ENCODE peak calls at places on chromosomes 7 and 10, in nine cellular contexts. P is glutamatergic neuron, N is DND-41, J is fibroblast of mammary gland, T is testis, I is neural progenitor cell, M is GM12865, U is progenitor cell of endocrine pancreas, Z is A549. Q is an unnamed sample.

GRCh38 chr10:70296406-70296899 is 12.6 kb upstream of the NPFFR1 start:
- DNase-seq in P (no peak), T (peak), J (peak), M (no peak), N (no peak), I (no peak), U (no peak), Z (peak), Q (no peak)

GRCh38 chr7:148905093-148905666 is 21.1 kb upstream of the EZH2 start:
- DNase-seq in I (no peak), T (no peak), N (no peak), M (no peak), P (peak), U (no peak), J (no peak), Z (no peak), Q (no peak)

GRCh38 chr7:55050286-55050685 is 31.5 kb downstream of the EGFR start:
- DNase-seq in I (no peak), T (no peak), M (peak), J (peak), U (no peak), P (no peak), N (no peak), Z (no peak), Q (no peak)

GRCh38 chr7:115293628-115294236 is 371.8 kb downstream of the MDFIC start:
- DNase-seq in Z (no peak), N (no peak), T (no peak), P (no peak), J (peak), M (no peak), I (no peak), U (no peak), Q (no peak)

GRCh38 chr10:110387983-110388681 is 83.4 kb upstream of the SMNDC1 start:
- DNase-seq in I (no peak), P (no peak), Z (no peak), U (no peak), M (peak), J (peak), T (no peak), N (no peak), Q (peak)

GRCh38 chr7:41459623-41460256 is 243.2 kb downstream of the INHBA start:
- DNase-seq in U (no peak), I (no peak), T (no peak), J (no peak), N (no peak), P (no peak), Z (no peak), M (no peak), Q (no peak)

GRCh38 chr7:151082151-151083070 is 882 bp downstream of the TMUB1 start:
- DNase-seq in I (no peak), Z (no peak), N (no peak), T (no peak), M (no peak), P (no peak), U (no peak), J (no peak), Q (no peak)

GRCh38 chr7:158614695-158615094 is 27.1 kb upstream of the PTPRN2 start:
- DNase-seq in P (no peak), J (peak), N (no peak), I (no peak), U (no peak), M (no peak), Z (no peak), T (no peak), Q (no peak)

GRCh38 chr10:17644485-17644964 is 574 bp downstream of the STAM start:
- DNase-seq in N (peak), I (no peak), T (peak), Z (no peak), U (no peak), M (peak), P (peak), J (peak), Q (peak)

GRCh38 chr10:767211-767610 is 77.7 kb upstream of the DIP2C start:
- DNase-seq in N (no peak), U (no peak), I (no peak), T (no peak), Z (no peak), J (no peak), P (no peak), M (no peak), Q (no peak)

GRCh38 chr10:31102421-31102820 is 70.8 kb upstream of the ZNF438 start:
- DNase-seq in M (peak), J (no peak), P (no peak), U (no peak), N (no peak), T (no peak), I (no peak), Z (no peak), Q (no peak)

GRCh38 chr10:17923728-17924127 is 28.0 kb upstream of the SLC39A12 start:
- DNase-seq in N (no peak), J (peak), I (no peak), Z (no peak), M (no peak), T (no peak), U (no peak), P (no peak), Q (no peak)

GRCh38 chr10:110498982-110499795 is 1.5 kb downstream of the DUSP5 start:
- DNase-seq in Z (no peak), I (peak), U (no peak), J (peak), T (peak), P (no peak), N (no peak), M (peak), Q (peak)

GRCh38 chr7:152145853-152146466 is 120.5 kb downstream of the GALNT11 start:
- DNase-seq in P (no peak), M (peak), N (peak), T (peak), I (peak), U (no peak), J (peak), Z (peak), Q (peak)

GRCh38 chr10:154348-154747 is 19.1 kb downstream of the ZMYND11 start:
- DNase-seq in P (no peak), T (no peak), M (no peak), N (no peak), I (no peak), Z (no peak), U (no peak), J (peak), Q (peak)

GRCh38 chr7:86444245-86444644 is 199.5 kb upstream of the GRM3 start:
- DNase-seq in U (no peak), N (no peak), J (no peak), T (no peak), M (no peak), Z (no peak), P (no peak), I (no peak), Q (no peak)

GRCh38 chr10:51029172-51029641 is 45.1 kb upstream of the PRKG1 start:
- DNase-seq in U (no peak), M (no peak), Z (no peak), P (no peak), J (peak), N (no peak), I (no peak), T (no peak), Q (no peak)

GRCh38 chr7:151686016-151686766 is 166.5 kb upstream of the RHEB start:
- DNase-seq in N (no peak), T (peak), M (no peak), U (no peak), Z (no peak), P (no peak), J (no peak), I (no peak), Q (no peak)

GRCh38 chr10:22016046-22016705 is 12.6 kb upstream of the DNAJC1 start:
- DNase-seq in J (peak), M (no peak), I (no peak), T (no peak), P (no peak), N (no peak), U (no peak), Z (no peak), Q (no peak)

GRCh38 chr10:102621418-102622325 is 22.6 kb upstream of the TRIM8 start:
- DNase-seq in Z (no peak), J (no peak), I (no peak), N (no peak), M (no peak), U (no peak), P (no peak), T (no peak), Q (no peak)

DNA sequence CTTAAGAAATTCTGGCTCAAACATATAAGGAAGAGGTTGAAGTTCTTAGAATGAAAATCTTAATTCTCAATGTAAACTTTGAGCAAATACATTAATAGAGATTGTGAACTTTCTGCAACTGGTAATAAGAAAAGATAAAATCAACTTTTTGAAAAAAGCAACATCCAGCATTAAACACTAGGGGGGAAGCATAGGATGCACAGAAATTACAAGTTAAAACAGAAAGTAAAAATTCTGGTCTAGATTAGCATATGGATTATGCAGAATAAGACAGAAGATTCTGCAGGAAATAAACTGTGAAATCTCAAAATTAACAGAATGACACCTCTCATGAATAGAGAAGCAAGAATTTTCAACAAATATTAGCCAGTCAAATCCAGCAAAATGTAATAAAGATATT is 38.0 kb upstream of the CAV2 start:
- DNase-seq in J (no peak), I (no peak), P (no peak), T (no peak), N (no peak), Z (no peak), U (no peak), M (no peak), Q (no peak)
- TF ChIP-seq CTCF in J (peak), I (no peak), P (no peak), T (no peak), N (no peak), Z (no peak), U (no peak), M (no peak), Q (no peak)

GRCh38 chr10:91756286-91756685 is 41.9 kb upstream of the TNKS2 start:
- DNase-seq in N (no peak), Z (no peak), I (no peak), M (no peak), P (no peak), U (no peak), T (no peak), J (peak), Q (no peak)

GRCh38 chr10:91762878-91763277 is 35.3 kb upstream of the TNKS2 start:
- DNase-seq in P (no peak), M (no peak), Z (no peak), U (no peak), T (no peak), N (no peak), I (no peak), J (no peak), Q (no peak)

GRCh38 chr10:91759581-91759986 is 38.6 kb upstream of the TNKS2 start:
- DNase-seq in I (no peak), U (no peak), T (no peak), N (no peak), P (no peak), M (no peak), Z (no peak), J (peak), Q (no peak)

DNA sequence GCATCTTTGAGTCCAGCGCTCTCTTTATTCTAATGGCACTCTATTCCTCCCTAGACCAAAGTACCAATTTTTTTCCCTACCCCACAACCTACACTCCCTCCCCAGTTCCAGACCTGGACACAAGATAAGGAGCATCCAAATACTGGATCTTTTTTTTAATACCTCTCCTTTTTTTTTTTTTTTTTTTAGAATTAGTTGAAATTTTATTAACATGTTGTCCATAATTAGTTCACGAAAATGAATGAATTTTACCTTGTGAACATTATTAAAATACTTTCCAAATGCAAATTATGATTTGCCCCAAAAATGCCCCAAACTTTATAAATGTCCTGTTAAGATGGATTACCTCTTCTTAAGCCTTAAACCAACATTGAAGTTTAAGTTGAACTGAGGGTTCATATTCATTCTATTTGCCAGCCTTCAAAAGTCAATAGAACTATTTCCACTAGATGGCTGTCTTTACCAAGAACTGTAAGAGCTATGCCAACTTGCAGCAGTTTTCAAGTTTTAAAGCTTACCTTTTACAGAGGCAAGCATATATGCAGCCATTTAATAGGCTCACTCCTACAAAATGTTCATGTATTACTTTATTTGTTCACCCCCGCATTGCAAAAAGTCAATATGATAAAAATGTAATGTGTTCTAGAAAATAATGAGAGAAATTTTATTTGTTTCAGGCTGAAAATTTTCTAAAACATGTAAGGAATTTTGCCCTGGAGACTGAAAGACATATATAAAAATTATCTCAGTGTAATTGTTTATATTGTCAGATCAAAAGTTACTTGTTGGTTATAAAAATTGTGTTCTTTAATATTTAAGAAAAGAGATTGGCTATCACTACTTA is 39.7 kb upstream of the TNKS2 start:
- DNase-seq in Z (peak), N (no peak), P (no peak), J (peak), I (peak), U (no peak), M (peak), T (no peak), Q (no peak)
- TF ChIP-seq CTCF in Z (peak), N (peak), P (no peak), J (peak), I (peak), U (peak), M (peak), T (peak), Q (peak)

GRCh38 chr7:87506243-87507180 is 31.0 kb upstream of the ABCB4 start:
- DNase-seq in N (no peak), J (peak), M (peak), T (no peak), P (no peak), I (no peak), U (no peak), Z (no peak), Q (no peak)
- TF ChIP-seq CTCF in N (peak), J (peak), M (peak), T (peak), P (no peak), I (peak), U (peak), Z (peak), Q (peak)

GRCh38 chr7:81990395-81990794 is 220.5 kb upstream of the HGF start:
- DNase-seq in T (no peak), M (no peak), Z (no peak), P (no peak), I (no peak), U (no peak), J (peak), N (no peak), Q (no peak)
- TF ChIP-seq CTCF in T (no peak), M (no peak), Z (no peak), P (no peak), I (no peak), U (no peak), J (no peak), N (no peak), Q (no peak)

GRCh38 chr7:2821161-2821841 is 22.8 kb downstream of the GNA12 start:
- DNase-seq in T (no peak), M (peak), I (peak), J (peak), P (no peak), N (no peak), U (no peak), Z (peak), Q (peak)
- TF ChIP-seq CTCF in T (no peak), M (no peak), I (peak), J (no peak), P (no peak), N (no peak), U (peak), Z (no peak), Q (no peak)

GRCh38 chr7:104983620-104984539 is 30.1 kb upstream of the KMT2E start:
- DNase-seq in M (peak), J (peak), I (peak), Z (peak), P (peak), N (peak), T (peak), U (peak), Q (peak)
- TF ChIP-seq CTCF in M (peak), J (peak), I (peak), Z (peak), P (no peak), N (peak), T (peak), U (peak), Q (peak)

DNA sequence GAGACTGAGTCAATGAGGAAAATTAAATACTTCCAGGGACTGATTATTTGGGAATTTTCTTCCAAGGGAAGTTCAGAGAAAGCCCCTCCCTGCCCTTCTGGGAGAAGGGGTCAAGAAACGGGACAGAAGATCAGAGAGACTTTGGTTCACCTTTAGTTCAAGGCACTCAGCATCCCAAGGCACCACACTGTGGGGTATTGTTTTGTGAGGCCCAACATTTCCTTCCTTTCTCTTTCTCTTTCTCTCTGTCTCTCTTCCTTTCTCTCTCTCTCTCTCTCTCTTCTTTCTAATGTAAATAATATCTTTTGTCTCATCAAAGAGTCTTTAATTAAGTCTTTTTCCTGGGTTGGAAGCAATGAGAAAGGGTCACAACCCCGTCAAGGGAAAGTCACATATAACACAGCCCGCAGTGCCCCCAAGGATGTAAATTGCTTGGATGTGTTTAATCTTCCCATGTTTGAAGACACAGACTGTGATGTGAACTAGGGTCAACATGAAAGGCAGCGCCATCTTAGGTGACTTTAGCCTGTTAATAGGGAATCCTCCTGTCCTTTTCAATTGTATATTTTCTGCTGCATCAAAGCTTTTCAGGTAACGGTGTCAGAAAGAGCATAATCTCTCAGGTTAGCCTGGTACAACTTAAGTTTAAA is 983.3 kb upstream of the C7orf33 start:
- DNase-seq in J (no peak), P (no peak), I (peak), M (no peak), T (no peak), Z (no peak), N (no peak), U (no peak), Q (no peak)
- TF ChIP-seq CTCF in J (no peak), P (no peak), I (no peak), M (no peak), T (no peak), Z (no peak), N (no peak), U (no peak), Q (no peak)

GRCh38 chr10:49310460-49310859 is 11.5 kb downstream of the C10orf71 start:
- DNase-seq in U (no peak), M (no peak), N (no peak), Z (no peak), T (no peak), P (no peak), J (peak), I (no peak), Q (peak)

GRCh38 chr10:49311562-49312236 is 12.7 kb downstream of the C10orf71 start:
- DNase-seq in T (no peak), M (no peak), I (no peak), N (no peak), J (no peak), Z (no peak), P (no peak), U (no peak), Q (no peak)

GRCh38 chr10:49312291-49312869 is 13.4 kb downstream of the C10orf71 start:
- DNase-seq in J (no peak), N (no peak), P (no peak), M (no peak), T (no peak), Z (no peak), I (no peak), U (no peak), Q (no peak)

GRCh38 chr10:49309691-49310371 is 10.9 kb downstream of the C10orf71 start:
- DNase-seq in U (no peak), J (no peak), N (peak), P (no peak), I (no peak), Z (no peak), M (peak), T (no peak), Q (peak)

GRCh38 chr10:49310901-49311561 is 12.1 kb downstream of the C10orf71 start:
- DNase-seq in M (no peak), J (no peak), T (no peak), U (no peak), Z (no peak), P (no peak), N (no peak), I (no peak), Q (no peak)
- TF ChIP-seq CTCF in M (no peak), J (no peak), T (no peak), U (no peak), Z (no peak), P (no peak), N (no peak), I (no peak), Q (no peak)

DNA sequence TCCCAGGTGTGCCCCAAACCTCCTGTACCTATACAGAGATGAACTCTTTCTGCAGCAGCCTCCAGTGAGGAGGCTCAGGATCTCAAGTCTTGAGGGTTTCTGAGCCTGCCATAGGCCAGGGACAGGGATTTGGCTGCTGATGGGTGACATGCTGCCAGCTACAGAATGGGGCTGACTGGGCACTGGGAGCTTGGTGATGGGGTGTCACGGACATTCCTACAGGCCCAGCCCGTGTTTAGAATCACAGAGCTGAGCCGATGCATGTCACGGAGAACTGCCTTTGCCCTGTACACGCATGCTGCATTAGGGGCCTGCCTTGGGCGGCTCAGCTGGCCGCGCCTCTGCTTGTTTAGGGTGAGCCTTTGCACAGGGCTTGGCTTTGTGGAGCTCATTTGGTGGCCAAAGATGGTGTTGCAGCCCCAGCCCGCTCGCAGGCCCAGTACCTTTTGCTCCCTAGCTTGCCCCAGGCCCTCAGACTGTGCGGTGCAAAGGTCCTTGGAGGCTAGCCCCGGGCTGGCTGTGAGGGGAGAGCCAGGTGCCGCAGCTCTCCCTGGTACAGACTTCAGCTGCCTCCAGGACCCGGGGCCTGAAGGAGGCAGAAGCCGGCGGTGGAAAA is 108.4 kb upstream of the BTBD16 start:
- DNase-seq in N (no peak), Z (no peak), T (no peak), U (peak), P (peak), J (no peak), M (no peak), I (no peak), Q (no peak)
- TF ChIP-seq CTCF in N (no peak), Z (no peak), T (no peak), U (peak), P (peak), J (no peak), M (no peak), I (peak), Q (no peak)

GRCh38 chr10:91632671-91633550 is at the start of gene PPP1R3C:
- DNase-seq in J (peak), U (peak), Z (peak), M (peak), T (peak), I (peak), P (peak), N (no peak), Q (peak)
- TF ChIP-seq CTCF in J (peak), U (peak), Z (peak), M (peak), T (no peak), I (peak), P (no peak), N (no peak), Q (no peak)

Q was measured in activated CD8-positive, alpha-beta T cell treated with anti-CD3 and anti-CD28 coated beads for 36 hours.